ENCODE peak calls at places on chromosome 15, in seven cellular contexts. Z is endothelial cell, O is astrocyte of the spinal cord, L is GM10248, D is nephron progenitor cell, G is dorsolateral prefrontal cortex, A is fibroblast of lung. W is an unnamed sample.

GRCh38 chr15:63765338-63765737 is 68.4 kb downstream of the HERC1 start:
- DNase-seq in A (no peak), O (no peak), G (no peak), Z (no peak), L (no peak), D (no peak), W (no peak)

GRCh38 chr15:69758291-69758771 is 305.7 kb downstream of the RPLP1 start:
- DNase-seq in O (peak), A (peak), L (no peak), D (no peak), Z (no peak), G (no peak), W (no peak)

GRCh38 chr15:87312221-87312620 is 944.3 kb downstream of the NTRK3 start:
- DNase-seq in O (peak), L (no peak), G (no peak), D (no peak), Z (no peak), A (no peak), W (no peak)

GRCh38 chr15:32952901-32953889 is 235.4 kb downstream of the GREM1 start:
- DNase-seq in A (peak), G (no peak), Z (no peak), L (no peak), D (peak), O (peak), W (no peak)

GRCh38 chr15:96330450-96331140 is at the start of gene NR2F2:
- DNase-seq in D (peak), A (peak), O (peak), Z (peak), G (peak), L (peak), W (peak)

GRCh38 chr15:57640935-57641682 is 49.4 kb downstream of the MYZAP start:
- DNase-seq in D (peak), L (peak), G (peak), O (peak), Z (peak), A (peak), W (no peak)

GRCh38 chr15:81155375-81156218 is 21.5 kb downstream of the CFAP161 start:
- DNase-seq in L (peak), G (no peak), D (peak), O (peak), A (peak), Z (no peak), W (no peak)

GRCh38 chr15:49990835-49991540 is 128.0 kb downstream of the ATP8B4 start:
- DNase-seq in Z (no peak), G (no peak), L (no peak), D (no peak), O (no peak), A (peak), W (no peak)

GRCh38 chr15:90022345-90022744 is 21.2 kb downstream of the ZNF710 start:
- DNase-seq in Z (no peak), L (no peak), D (no peak), A (no peak), O (no peak), G (no peak), W (no peak)

GRCh38 chr15:32936283-32936918 is 218.6 kb downstream of the GREM1 start:
- DNase-seq in A (peak), O (peak), G (no peak), D (no peak), L (peak), Z (no peak), W (no peak)

GRCh38 chr15:80576519-80577090 is 118.5 kb upstream of the ABHD17C start:
- DNase-seq in G (no peak), D (no peak), Z (no peak), A (no peak), L (no peak), O (no peak), W (no peak)

GRCh38 chr15:97960364-97961066 is at the start of gene ARRDC4:
- DNase-seq in O (peak), D (peak), A (peak), Z (peak), G (peak), L (peak), W (peak)

GRCh38 chr15:91853501-91853967 is at the start of gene SLCO3A1:
- DNase-seq in D (peak), O (peak), A (peak), G (peak), Z (peak), L (no peak), W (peak)

GRCh38 chr15:82937659-82938058 is 14.9 kb downstream of the HOMER2 start:
- DNase-seq in L (no peak), O (no peak), A (no peak), G (no peak), Z (no peak), D (no peak), W (no peak)

GRCh38 chr15:60555291-60555690 is 76.3 kb upstream of the ICE2 start:
- DNase-seq in Z (no peak), O (no peak), D (no peak), L (no peak), A (no peak), G (no peak), W (no peak)
- TF ChIP-seq CTCF in Z (no peak), O (no peak), D (no peak), L (no peak), A (no peak), G (no peak), W (no peak)

GRCh38 chr15:76336254-76337046 is at the start of gene ISL2:
- DNase-seq in O (peak), G (peak), L (peak), A (peak), Z (peak), D (peak), W (no peak)

GRCh38 chr15:76335851-76336253 is 721 bp upstream of the ISL2 start:
- DNase-seq in D (peak), G (no peak), O (no peak), Z (no peak), L (peak), A (peak), W (no peak)

GRCh38 chr15:76338555-76339301 is 2.2 kb downstream of the ISL2 start:
- DNase-seq in A (no peak), Z (no peak), L (no peak), O (no peak), G (no peak), D (no peak), W (no peak)

GRCh38 chr15:76337739-76338554 is 1.4 kb downstream of the ISL2 start:
- DNase-seq in D (peak), A (no peak), L (no peak), G (no peak), Z (no peak), O (no peak), W (no peak)

DNA sequence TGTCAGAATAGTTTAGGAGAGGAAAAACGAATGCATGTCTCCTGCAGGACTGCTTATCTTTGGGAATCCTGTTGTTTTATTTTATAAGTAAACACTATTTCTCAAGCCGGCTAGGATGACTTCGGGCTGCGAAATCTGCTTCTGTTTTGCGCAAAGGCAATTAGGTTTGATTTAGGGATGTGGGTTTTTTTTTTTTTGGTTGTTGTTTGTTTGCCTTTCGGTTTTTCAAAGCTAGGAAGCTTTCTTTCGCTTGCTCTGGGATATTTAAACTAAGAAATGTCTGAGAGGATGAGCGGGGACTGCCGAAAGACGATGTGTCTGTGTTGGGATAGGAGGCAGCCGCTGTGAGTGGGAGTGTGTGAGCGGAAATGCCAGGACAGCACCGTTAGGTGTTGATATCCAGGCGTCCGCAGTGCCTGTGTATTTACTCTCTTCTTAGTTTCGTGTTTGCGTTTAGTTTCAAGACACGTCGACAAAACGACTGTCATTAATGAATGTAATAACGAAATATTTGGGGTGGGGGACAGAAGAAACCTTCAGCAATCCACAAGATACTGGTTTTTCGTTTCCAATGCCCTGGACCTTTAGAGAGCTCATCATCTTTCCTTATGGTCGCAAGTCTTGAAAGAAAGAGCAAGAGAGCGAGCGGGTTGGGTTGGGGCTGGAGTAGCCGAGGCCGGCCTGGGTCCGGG is 620 bp downstream of the ISL2 start:
- DNase-seq in G (no peak), L (peak), A (peak), O (peak), Z (no peak), D (peak), W (no peak)
- TF ChIP-seq CTCF in G (no peak), L (no peak), A (no peak), O (no peak), Z (no peak), D (no peak), W (no peak)

GRCh38 chr15:64825431-64826294 is at the start of gene PIF1:
- DNase-seq in A (peak), D (peak), Z (peak), G (peak), O (peak), L (peak), W (peak)
- TF ChIP-seq CTCF in A (no peak), D (no peak), Z (no peak), G (no peak), O (no peak), L (no peak), W (no peak)

DNA sequence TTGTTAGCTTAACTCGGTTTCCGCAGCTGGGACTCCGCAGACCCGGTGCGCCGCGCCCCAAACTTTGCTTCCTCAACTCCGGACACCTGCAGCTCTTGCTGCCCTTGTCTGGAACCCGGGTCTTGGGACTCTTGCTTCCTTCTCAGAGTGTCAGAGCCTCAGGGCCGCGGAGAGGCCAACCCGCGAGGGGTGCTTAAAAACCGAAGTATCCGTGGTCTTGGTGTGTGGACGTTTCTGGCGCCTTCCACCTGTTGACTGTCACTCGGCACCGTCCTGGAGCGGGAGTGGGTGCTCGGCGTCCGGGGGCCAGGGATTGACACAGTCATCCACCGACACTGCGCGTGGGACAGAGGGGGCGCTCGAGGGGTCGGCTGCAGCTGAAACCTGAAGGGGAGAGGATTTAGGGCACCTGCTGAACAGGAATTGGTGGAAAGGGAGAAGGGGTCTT is 386 bp downstream of the SQOR start:
- DNase-seq in Z (peak), D (peak), L (peak), G (no peak), O (no peak), A (no peak), W (peak)
- TF ChIP-seq CTCF in Z (peak), D (peak), L (peak), G (peak), O (peak), A (peak), W (peak)

DNA sequence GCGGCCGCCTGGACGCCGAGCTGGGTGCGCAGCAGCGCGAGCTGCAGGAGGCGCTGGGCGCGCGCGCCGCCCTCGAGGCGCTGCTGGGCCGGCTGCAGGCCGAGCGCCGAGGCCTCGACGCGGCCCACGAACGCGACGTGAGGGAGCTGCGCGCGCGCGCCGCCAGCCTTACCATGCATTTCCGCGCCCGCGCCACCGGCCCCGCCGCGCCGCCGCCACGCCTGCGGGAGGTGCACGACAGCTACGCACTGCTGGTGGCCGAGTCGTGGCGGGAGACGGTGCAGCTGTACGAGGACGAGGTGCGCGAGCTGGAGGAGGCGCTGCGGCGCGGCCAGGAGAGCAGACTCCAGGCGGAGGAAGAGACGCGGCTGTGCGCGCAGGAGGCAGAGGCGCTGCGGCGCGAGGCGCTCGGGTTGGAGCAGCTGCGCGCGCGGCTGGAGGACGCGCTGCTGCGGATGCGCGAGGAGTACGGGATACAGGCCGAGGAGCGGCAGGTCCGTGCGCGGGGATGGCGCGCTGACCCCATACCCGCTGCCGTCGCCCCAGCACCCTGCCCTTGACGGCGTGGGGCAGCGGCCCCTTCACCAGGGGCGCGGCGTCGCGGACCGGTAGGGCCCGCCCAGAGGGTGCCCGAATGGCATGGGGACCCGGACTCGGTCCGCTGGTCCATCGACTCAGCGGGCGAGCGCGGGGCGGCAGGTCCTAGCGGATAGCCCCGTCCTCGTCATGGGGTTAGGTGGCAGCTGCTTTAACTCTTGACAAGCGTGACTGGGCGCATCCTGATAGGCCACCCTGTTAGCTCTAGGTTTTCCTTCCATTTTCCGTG is 849 bp downstream of the SYNM start:
- DNase-seq in O (peak), L (no peak), D (peak), G (no peak), A (peak), Z (peak), W (peak)
- TF ChIP-seq CTCF in O (no peak), L (peak), D (no peak), G (no peak), A (no peak), Z (no peak), W (no peak)

W was measured in coronary artery.